ENCODE peak calls at places on chromosomes 4 and X, in nine cellular contexts. N is right lobe of liver, Q is endothelial cell of umbilical vein, I is sigmoid colon, V is prostate gland, M is ovary, Z is K562, X is GM12891, E is suprapubic skin. G is an unnamed sample.

GRCh38 chrX:373641-374471 is 12.9 kb downstream of the PPP2R3B start:
- DNase-seq in N (no peak), E (no peak), V (peak), Q (peak), I (no peak), X (peak), M (no peak), Z (no peak), G (no peak)

GRCh38 chrX:101906136-101906796 is 25.6 kb downstream of the ZMAT1 start:
- DNase-seq in V (no peak), M (no peak), N (no peak), I (no peak), Z (no peak), Q (no peak), E (no peak), X (no peak), G (no peak)

GRCh38 chrX:101057095-101057714 is 5.3 kb upstream of the TRMT2B start:
- DNase-seq in X (peak), I (no peak), V (no peak), N (no peak), Z (peak), Q (peak), M (no peak), E (no peak), G (no peak)

GRCh38 chr4:72076562-72076961 is 44.8 kb downstream of the NPFFR2 start:
- DNase-seq in I (no peak), M (no peak), V (no peak), Z (no peak), Q (no peak), N (no peak), X (no peak), E (no peak), G (no peak)

GRCh38 chr4:121741751-121742150 is 23.2 kb downstream of the SMIM43 start:
- DNase-seq in M (no peak), Q (no peak), N (no peak), Z (no peak), I (no peak), X (no peak), E (no peak), V (no peak), G (no peak)

GRCh38 chr4:99394913-99395312 is 40.2 kb downstream of the ADH7 start:
- DNase-seq in E (no peak), Q (no peak), Z (no peak), V (no peak), X (no peak), M (no peak), I (no peak), N (no peak), G (no peak)

GRCh38 chr4:85744950-85745349 is 270.0 kb downstream of the ARHGAP24 start:
- DNase-seq in Z (no peak), X (no peak), N (no peak), Q (no peak), E (no peak), I (no peak), M (no peak), V (no peak), G (no peak)

GRCh38 chrX:80216086-80216485 is 201.5 kb downstream of the TBX22 start:
- DNase-seq in Z (no peak), N (no peak), X (no peak), V (no peak), E (no peak), Q (no peak), I (no peak), M (no peak), G (no peak)

GRCh38 chrX:2266445-2267349 is 234.1 kb downstream of the DHRSX start:
- DNase-seq in V (no peak), X (no peak), N (no peak), Q (no peak), I (no peak), M (no peak), E (peak), Z (no peak), G (no peak)

GRCh38 chr4:138867404-138867803 is 148.2 kb upstream of the NOCT start:
- DNase-seq in Z (no peak), N (no peak), I (no peak), X (no peak), V (no peak), M (no peak), Q (no peak), E (no peak), G (no peak)

GRCh38 chr4:103019319-103020124 is at the start of gene SLC9B1:
- DNase-seq in I (peak), M (peak), Z (peak), Q (peak), E (peak), V (peak), N (peak), X (peak), G (peak)
- TF ChIP-seq POLR2A in I (peak), M (peak), Z (peak), Q (peak), E (peak), V (peak), N (peak), X (peak), G (no peak)

GRCh38 chrX:24054182-24055042 is at the start of gene EIF2S3:
- DNase-seq in N (peak), I (peak), Q (peak), M (peak), Z (peak), V (peak), X (peak), E (peak), G (peak)
- TF ChIP-seq POLR2A in N (peak), I (no peak), Q (peak), M (peak), Z (peak), V (no peak), X (peak), E (no peak), G (no peak)

DNA sequence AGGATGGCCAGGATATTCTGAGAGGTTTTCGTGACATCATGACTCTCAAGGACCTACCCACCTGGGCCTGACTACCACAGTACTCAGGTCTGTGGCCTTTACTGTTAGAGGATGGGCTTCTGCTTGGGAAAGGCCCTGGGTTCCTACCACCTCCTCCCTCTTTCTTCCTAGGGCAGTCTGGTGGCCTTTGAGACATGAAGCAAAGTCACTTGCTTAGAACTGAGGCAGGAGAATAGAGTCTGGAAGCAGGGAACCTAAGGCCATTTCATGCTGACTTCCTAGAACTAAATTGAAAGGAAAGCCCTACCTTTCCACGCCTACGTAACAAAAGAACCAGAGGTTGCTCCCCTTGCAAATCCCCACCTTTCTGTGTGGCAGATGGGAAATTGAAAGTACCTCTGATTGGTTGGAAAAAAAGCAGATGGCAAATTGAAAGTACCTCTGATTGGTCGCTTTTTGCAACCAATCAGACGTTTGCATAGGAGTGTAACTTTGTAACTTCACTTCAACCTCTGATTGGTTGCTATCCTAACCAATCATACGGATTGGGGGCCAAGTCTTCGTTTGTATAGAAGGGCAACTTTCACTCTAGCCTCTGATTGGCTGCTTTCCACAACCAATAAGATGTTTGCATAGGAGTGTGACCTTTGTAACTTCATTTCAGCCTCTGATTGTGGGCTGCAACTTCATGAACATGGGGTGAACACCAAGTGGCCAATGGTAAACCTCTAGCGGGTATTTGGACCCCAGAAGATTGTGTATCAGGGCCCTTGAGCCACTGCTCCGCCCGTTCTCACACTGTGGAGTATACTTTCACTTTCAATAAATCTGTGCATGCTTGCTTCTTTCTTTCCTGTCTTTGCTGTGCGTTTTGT is 9.9 kb upstream of the AKAP14 start:
- DNase-seq in E (no peak), V (no peak), M (no peak), Q (no peak), N (no peak), I (peak), Z (peak), X (no peak), G (no peak)
- TF ChIP-seq POLR2A in E (no peak), V (no peak), M (no peak), Q (no peak), N (no peak), I (no peak), Z (no peak), X (no peak), G (no peak)

DNA sequence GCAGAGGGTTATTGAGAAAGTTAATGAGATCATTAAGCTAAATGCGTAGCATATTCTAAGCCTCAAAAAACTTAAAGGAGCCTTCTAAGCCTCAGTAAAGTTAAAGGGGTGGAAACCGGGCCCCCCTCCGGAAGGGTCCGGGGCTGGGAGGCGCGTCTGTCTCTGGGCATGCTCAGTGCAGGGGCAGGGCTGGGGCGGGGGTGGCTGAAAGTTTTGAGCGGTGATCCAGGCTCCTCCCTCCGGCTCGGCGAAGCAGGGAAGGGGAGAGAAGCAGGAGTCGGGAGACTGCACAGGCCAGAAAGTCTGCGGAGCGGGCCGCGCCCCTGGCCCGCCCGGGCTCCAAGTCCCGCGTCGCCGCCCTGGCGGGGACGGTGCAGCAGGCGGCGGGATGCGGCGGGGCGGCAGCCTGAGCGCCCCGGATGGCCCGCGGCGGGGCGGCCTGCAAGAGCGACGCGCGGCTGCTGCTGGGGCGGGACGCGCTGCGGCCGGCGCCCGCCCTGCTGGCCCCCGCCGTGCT is at the start of gene EVC:
- DNase-seq in X (peak), I (peak), E (peak), N (peak), Z (peak), M (peak), V (peak), Q (peak), G (peak)
- TF ChIP-seq POLR2A in X (no peak), I (no peak), E (no peak), N (peak), Z (no peak), M (no peak), V (peak), Q (peak), G (no peak)

DNA sequence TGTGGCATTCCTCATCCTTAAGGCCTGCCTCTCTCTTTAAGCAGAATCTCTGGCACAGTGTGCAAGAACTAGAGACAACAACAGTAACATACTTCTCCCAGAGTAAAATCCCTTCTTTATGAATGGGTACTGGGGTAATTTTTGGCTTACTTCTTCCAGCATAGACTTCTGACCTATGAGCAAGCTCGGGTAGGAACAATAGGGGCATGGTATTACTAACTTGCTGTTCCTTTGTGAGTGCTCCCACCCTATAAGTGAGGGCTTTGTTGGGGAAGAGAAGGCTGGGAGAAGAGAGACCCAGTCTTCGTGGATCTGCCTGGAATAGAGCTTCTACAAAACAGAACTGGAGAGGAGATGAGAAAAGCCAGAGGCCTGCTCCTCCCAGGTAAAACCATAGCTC is 30.2 kb downstream of the CLDN2 start:
- DNase-seq in Z (no peak), E (no peak), V (no peak), N (no peak), X (no peak), M (no peak), I (no peak), Q (no peak), G (no peak)
- TF ChIP-seq POLR2A in Z (no peak), E (no peak), V (no peak), N (no peak), X (no peak), M (no peak), I (no peak), Q (no peak), G (no peak)

G was measured in lower leg skin.